ENCODE peak calls at places on chromosomes 2 and 18, in six cellular contexts. One of them, this sample, is unnamed.
A peak's percentile ranks its signal among the peaks of the same experiment; 100 is the strongest.

GRCh38 chr2:64685430-64685829 is 31.7 kb upstream of the SERTAD2 start:
- DNase-seq in HepG2: peak; percentile 88
- DNase-seq in GM12878: no peak
- DNase-seq in GM12891: no peak
- DNase-seq in K562: no peak
- DNase-seq in H1: no peak
- DNase-seq in this sample: no peak

GRCh38 chr2:70942900-70943871 is 7.5 kb downstream of the ATP6V1B1 start:
- DNase-seq in HepG2: no peak
- DNase-seq in H1: no peak
- DNase-seq in GM12878: no peak
- DNase-seq in GM12891: no peak
- DNase-seq in K562: no peak
- DNase-seq in this sample: no peak

GRCh38 chr18:46160050-46160798 is 56.0 kb downstream of the HAUS1 start:
- DNase-seq in H1: no peak
- DNase-seq in GM12878: no peak
- DNase-seq in HepG2: no peak
- DNase-seq in K562: no peak
- DNase-seq in GM12891: no peak
- DNase-seq in this sample: no peak

GRCh38 chr18:6868033-6868432 is 138.5 kb downstream of the ARHGAP28 start:
- DNase-seq in H1: no peak
- DNase-seq in GM12891: no peak
- DNase-seq in GM12878: no peak
- DNase-seq in HepG2: no peak
- DNase-seq in K562: no peak
- DNase-seq in this sample: no peak

GRCh38 chr2:11013196-11013595 is 101.5 kb downstream of the KCNF1 start:
- DNase-seq in HepG2: no peak
- DNase-seq in H1: no peak
- DNase-seq in GM12891: no peak
- DNase-seq in K562: no peak
- DNase-seq in GM12878: no peak
- DNase-seq in this sample: no peak

GRCh38 chr2:20565623-20566236 is 85.2 kb downstream of the HS1BP3 start:
- DNase-seq in GM12891: no peak
- DNase-seq in K562: no peak
- DNase-seq in HepG2: peak; percentile 63
- DNase-seq in H1: no peak
- DNase-seq in GM12878: no peak
- DNase-seq in this sample: no peak

GRCh38 chr2:84807063-84807485 is 73.8 kb downstream of the TRABD2A start:
- DNase-seq in GM12878: no peak
- DNase-seq in K562: no peak
- DNase-seq in HepG2: no peak
- DNase-seq in GM12891: no peak
- DNase-seq in H1: no peak
- DNase-seq in this sample: no peak

GRCh38 chr2:28974252-28974651 is 6.8 kb upstream of the TOGARAM2 start:
- DNase-seq in H1: no peak
- DNase-seq in K562: no peak
- DNase-seq in GM12891: no peak
- DNase-seq in GM12878: no peak
- DNase-seq in HepG2: no peak
- DNase-seq in this sample: no peak

GRCh38 chr2:173239644-173240043 is 115.0 kb upstream of the CDCA7 start:
- DNase-seq in GM12878: peak; percentile 68
- DNase-seq in GM12891: peak; percentile 37
- DNase-seq in HepG2: no peak
- DNase-seq in H1: no peak
- DNase-seq in K562: no peak
- DNase-seq in this sample: peak; percentile 41

GRCh38 chr2:71907503-71907902 is 240.2 kb downstream of the CYP26B1 start:
- DNase-seq in K562: no peak
- DNase-seq in GM12878: no peak
- DNase-seq in HepG2: no peak
- DNase-seq in H1: no peak
- DNase-seq in GM12891: no peak
- DNase-seq in this sample: no peak

GRCh38 chr18:58887613-58887963 is 22.9 kb downstream of the ZNF532 start:
- DNase-seq in K562: no peak
- DNase-seq in HepG2: no peak
- DNase-seq in GM12878: peak; percentile 51
- DNase-seq in H1: no peak
- DNase-seq in GM12891: no peak
- DNase-seq in this sample: no peak
- TF ChIP-seq POLR2AphosphoS5 in K562: no peak
- TF ChIP-seq POLR2AphosphoS5 in HepG2: no peak
- TF ChIP-seq POLR2AphosphoS5 in GM12878: no peak
- TF ChIP-seq POLR2AphosphoS5 in H1: no peak
- TF ChIP-seq POLR2AphosphoS5 in GM12891: no peak
- TF ChIP-seq POLR2AphosphoS5 in this sample: no peak

DNA sequence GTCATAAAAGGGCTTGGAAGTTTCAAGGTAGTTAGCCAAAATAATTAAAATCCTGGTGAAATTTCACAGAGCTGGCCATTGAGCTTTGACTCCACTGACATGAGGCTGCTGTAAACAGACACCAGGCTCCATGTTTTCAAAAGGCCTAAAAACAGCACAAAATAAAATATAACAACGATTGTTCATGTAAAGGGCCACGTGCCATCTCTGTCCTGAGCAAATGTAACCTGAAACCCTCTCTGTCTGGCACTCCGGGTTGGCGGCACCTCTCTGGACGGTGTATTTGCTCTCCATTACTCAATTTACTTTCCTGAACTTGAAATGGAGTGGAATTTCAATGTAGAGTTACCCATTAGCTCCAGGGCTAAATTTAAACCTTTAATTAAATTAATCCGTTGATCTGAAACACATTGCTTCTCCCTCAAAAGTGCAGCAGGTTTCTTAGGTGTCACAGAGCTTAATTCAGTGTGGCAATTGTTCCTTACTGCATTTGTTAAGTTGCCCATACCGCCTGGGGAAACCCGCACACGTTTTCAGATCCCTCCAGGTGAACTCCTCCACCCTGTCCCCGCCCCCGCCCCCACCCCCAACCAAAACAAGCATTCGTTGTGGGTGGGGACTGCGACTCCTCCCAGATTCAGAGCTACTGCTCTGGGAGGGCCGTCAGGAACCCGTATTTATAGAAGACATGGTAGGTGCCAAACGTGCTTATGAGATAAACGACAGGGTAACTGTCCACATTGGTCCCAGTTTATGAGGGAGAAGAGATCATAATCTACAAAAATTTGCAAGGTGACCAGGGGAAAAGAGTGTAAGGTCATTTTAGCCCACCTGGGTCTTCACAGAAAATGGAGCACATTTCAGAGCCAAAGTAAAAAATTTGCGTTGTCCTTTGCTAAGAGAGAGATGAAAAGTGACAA is 1.2 kb upstream of the CABLES1 start:
- DNase-seq in GM12891: peak; percentile 77
- DNase-seq in GM12878: peak; percentile 59
- DNase-seq in HepG2: peak; percentile 91
- DNase-seq in H1: peak; percentile 63
- DNase-seq in K562: peak; percentile 66
- DNase-seq in this sample: peak; percentile 66
- TF ChIP-seq POLR2A in GM12891: peak; percentile 84
- TF ChIP-seq POLR2A in GM12878: peak; percentile 56
- TF ChIP-seq POLR2A in HepG2: peak; percentile 89
- TF ChIP-seq POLR2A in H1: no peak
- TF ChIP-seq POLR2A in K562: no peak
- TF ChIP-seq POLR2A in this sample: peak; percentile 54

DNA sequence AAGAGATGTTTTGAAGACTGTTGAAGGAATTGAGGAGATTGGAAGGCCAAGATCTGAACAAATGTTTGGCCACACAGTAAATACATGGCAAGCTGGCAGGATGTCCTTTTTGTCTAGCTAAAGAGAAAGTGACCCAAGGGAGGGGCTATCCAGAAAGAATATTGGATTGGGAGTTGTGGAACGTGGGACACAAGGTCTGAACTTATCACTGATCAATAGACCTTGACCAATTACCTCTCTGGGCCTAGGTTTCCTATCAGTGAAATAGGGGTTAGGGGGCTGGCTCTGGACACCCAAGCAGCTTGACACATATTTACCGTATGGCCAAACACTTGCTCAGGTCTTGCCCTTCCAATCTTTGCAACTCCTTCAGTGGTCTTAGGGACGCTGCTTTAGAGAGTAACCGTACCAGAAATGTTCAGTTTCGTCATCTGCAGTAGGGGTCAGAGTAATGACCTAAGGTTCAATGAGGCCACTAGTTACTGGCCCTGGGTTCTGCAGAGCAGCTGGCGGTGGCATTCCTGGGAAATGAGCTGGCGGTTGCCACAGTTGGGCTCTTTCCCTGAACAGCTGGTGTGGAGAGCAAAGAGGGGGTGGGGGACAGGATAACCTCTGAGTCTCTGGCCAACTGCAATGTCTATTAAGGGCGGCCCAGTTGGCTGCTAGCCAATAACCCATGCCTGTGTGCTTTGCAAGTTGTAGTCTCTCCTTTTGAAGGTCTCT is 70.1 kb upstream of the STPG4 start:
- DNase-seq in K562: peak; percentile 50
- DNase-seq in HepG2: peak; percentile 97
- DNase-seq in GM12878: no peak
- DNase-seq in GM12891: no peak
- DNase-seq in H1: no peak
- DNase-seq in this sample: no peak
- TF ChIP-seq TAF1 in K562: no peak
- TF ChIP-seq TAF1 in HepG2: no peak
- TF ChIP-seq TAF1 in GM12878: no peak
- TF ChIP-seq TAF1 in GM12891: no peak
- TF ChIP-seq TAF1 in H1: no peak
- TF ChIP-seq TAF1 in this sample: no peak

DNA sequence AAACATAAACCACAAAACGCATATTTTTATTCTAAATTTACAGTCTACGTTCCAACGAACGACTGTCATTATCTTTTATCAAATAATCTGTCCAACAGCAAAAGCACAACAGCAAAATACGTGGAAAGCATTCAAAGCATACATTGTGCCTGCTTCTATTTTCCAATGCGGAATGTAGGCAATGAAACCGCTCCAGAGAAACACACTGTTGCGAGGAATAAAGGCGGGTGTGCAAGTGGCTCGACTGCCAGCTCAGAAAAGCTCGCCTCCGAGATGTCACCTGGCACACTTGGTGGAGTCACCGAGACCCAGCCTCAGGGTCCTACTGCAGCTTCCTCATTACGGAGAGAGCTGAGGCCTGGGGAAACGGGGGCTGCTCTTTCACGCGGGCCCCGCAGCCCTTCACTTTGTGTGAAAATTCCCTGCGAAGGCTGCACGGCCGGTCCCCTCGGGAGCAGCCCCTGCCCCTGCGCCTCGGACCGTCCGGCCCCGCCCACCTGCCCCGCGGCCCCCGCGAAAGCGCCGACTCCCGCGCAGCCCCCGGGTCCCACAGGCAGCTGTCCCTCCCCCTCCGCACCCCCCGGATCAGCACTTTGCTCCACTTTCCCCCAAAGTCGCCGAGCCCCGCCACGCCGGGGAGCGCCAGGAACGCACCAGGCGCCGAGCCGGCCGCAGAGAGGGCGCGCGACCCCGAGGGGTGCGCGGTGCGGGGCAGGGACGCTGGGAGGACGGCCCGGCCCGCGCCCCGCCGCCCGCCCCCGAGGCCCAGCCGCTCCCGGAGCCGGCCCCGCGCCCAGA is 680 bp downstream of the MGAT4A start:
- DNase-seq in GM12878: no peak
- DNase-seq in K562: no peak
- DNase-seq in HepG2: peak; percentile 59
- DNase-seq in GM12891: no peak
- DNase-seq in H1: no peak
- DNase-seq in this sample: no peak
- TF ChIP-seq POLR2AphosphoS5 in GM12878: no peak
- TF ChIP-seq POLR2AphosphoS5 in K562: no peak
- TF ChIP-seq POLR2AphosphoS5 in HepG2: no peak
- TF ChIP-seq POLR2AphosphoS5 in GM12891: no peak
- TF ChIP-seq POLR2AphosphoS5 in H1: no peak
- TF ChIP-seq POLR2AphosphoS5 in this sample: no peak

DNA sequence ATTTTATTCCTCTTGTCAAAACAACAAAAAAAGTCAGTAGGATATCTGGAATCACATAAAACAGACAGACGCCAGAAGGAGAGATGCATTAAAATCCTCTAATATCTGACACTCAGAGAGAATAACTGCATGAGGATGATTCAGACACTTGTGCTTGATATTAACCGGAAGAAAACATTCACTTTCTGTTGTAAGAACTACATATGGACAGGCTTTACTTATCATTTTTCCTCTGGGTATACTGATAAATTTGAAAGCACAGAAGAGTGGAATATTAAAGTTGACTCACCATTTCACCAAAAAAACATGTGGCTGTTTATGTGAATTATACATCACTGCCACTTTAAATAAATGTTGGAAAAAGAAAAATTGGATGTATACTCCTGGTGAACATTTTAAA is 589.1 kb upstream of the CDH2 start:
- DNase-seq in GM12891: no peak
- DNase-seq in H1: no peak
- DNase-seq in HepG2: no peak
- DNase-seq in GM12878: no peak
- DNase-seq in K562: no peak
- DNase-seq in this sample: no peak
- TF ChIP-seq POLR2A in GM12891: no peak
- TF ChIP-seq POLR2A in H1: no peak
- TF ChIP-seq POLR2A in HepG2: no peak
- TF ChIP-seq POLR2A in GM12878: no peak
- TF ChIP-seq POLR2A in K562: no peak
- TF ChIP-seq POLR2A in this sample: no peak